ENCODE peak calls at places on chromosomes 7 and 10, in five cellular contexts. V is smooth muscle cell of the brain vasculature; S is WTC11; M is HAP-1; F is activated naive CD8-positive, alpha-beta T cell treated with anti-CD3 and anti-CD28 coated beads, Interleukin-2, amount 50 U/mL, for 24 hours. Q is an unnamed sample.
A peak's percentile ranks its signal among the peaks of the same experiment; 100 is the strongest.

GRCh38 chr10:60810437-60811182 is 32.3 kb downstream of the CDK1 start:
- DNase-seq in V (no peak), S (no peak), M (no peak), F (no peak), Q (no peak)

GRCh38 chr10:96285331-96285752 is 14.0 kb upstream of the BLNK start:
- DNase-seq in V (no peak), S (peak; percentile 65), M (no peak), F (no peak), Q (no peak)

GRCh38 chr7:43170571-43170970 is 58.1 kb downstream of the HECW1 start:
- DNase-seq in V (no peak), S (no peak), M (no peak), F (no peak), Q (no peak)

GRCh38 chr10:29634764-29635625 is at the start of gene SVIL:
- DNase-seq in V (no peak), S (peak; percentile 24), M (no peak), F (no peak), Q (no peak)

GRCh38 chr7:44769381-44770209 is 20.9 kb downstream of the ZMIZ2 start:
- DNase-seq in V (no peak), S (no peak), M (no peak), F (no peak), Q (no peak)

GRCh38 chr10:121928528-121928884 is 675 bp upstream of the ATE1 start:
- DNase-seq in V (no peak), S (no peak), M (no peak), F (no peak), Q (no peak)

GRCh38 chr10:84525120-84525806 is 196.9 kb downstream of the CCSER2 start:
- DNase-seq in V (no peak), S (no peak), M (no peak), F (no peak), Q (no peak)

GRCh38 chr7:72032934-72033333 is 379.2 kb downstream of the CALN1 start:
- DNase-seq in V (no peak), S (no peak), M (no peak), F (no peak), Q (no peak)

GRCh38 chr10:118962159-118962863 is 67.2 kb upstream of the NANOS1 start:
- DNase-seq in V (no peak), S (no peak), M (no peak), F (no peak), Q (no peak)